ENCODE peak calls at places on chromosomes 3 and 15, in six cellular contexts. W is bronchial epithelial cell, T is neural crest cell, A is PC-3, C is dorsolateral prefrontal cortex, X is uterus. Z is an unnamed sample.

GRCh38 chr3:13343601-13344000 is 76.5 kb downstream of the NUP210 start:
- DNase-seq in W (no peak), X (no peak), C (no peak), T (no peak), A (no peak), Z (no peak)

GRCh38 chr15:33150993-33151392 is 43.5 kb downstream of the FMN1 start:
- DNase-seq in W (no peak), X (no peak), T (no peak), A (no peak), C (no peak), Z (no peak)

GRCh38 chr3:168881804-168882203 is 781.7 kb downstream of the MECOM start:
- DNase-seq in W (no peak), X (no peak), A (peak; percentile 56), C (no peak), T (no peak), Z (no peak)

GRCh38 chr15:69474846-69475455 is 22.3 kb downstream of the RPLP1 start:
- DNase-seq in C (no peak), A (no peak), X (no peak), W (no peak), T (no peak), Z (no peak)

GRCh38 chr3:13280856-13281656 is 139.1 kb downstream of the NUP210 start:
- DNase-seq in A (no peak), T (no peak), X (no peak), C (no peak), W (no peak), Z (no peak)

GRCh38 chr3:165919284-165919683 is 82.1 kb upstream of the BCHE start:
- DNase-seq in T (no peak), X (no peak), C (no peak), A (no peak), W (no peak), Z (no peak)

GRCh38 chr3:185400340-185400667 is 37.4 kb downstream of the MAP3K13 start:
- DNase-seq in X (no peak), W (peak; percentile 85), T (no peak), C (no peak), A (peak; percentile 33), Z (no peak)

GRCh38 chr3:149197669-149198068 is 24.0 kb downstream of the CP start:
- DNase-seq in T (no peak), W (no peak), X (no peak), C (no peak), A (no peak), Z (no peak)

GRCh38 chr3:45226206-45226915 is at the start of gene TMEM158:
- DNase-seq in A (peak; percentile 89), X (peak; percentile 87), W (peak; percentile 50), C (peak; percentile 56), T (peak; percentile 60), Z (peak; percentile 80)

GRCh38 chr3:164030194-164030593 is 1048.1 kb downstream of the SI start:
- DNase-seq in X (no peak), C (no peak), A (no peak), T (no peak), W (peak; percentile 1), Z (no peak)

GRCh38 chr15:101105059-101105851 is 146.6 kb downstream of the CHSY1 start:
- DNase-seq in C (no peak), W (peak; percentile 8), T (no peak), A (peak; percentile 11), X (no peak), Z (no peak)

GRCh38 chr3:149555941-149556340 is 81.4 kb downstream of the TM4SF4 start:
- DNase-seq in W (no peak), X (no peak), T (no peak), A (no peak), C (no peak), Z (no peak)

GRCh38 chr15:74417230-74417629 is 16.5 kb downstream of the SEMA7A start:
- DNase-seq in C (no peak), A (peak; percentile 65), T (no peak), X (no peak), W (no peak), Z (no peak)

GRCh38 chr3:1515842-1516241 is 423.0 kb downstream of the CNTN6 start:
- DNase-seq in A (no peak), W (no peak), T (no peak), X (no peak), C (no peak), Z (no peak)

GRCh38 chr3:13189639-13190375 is 116.6 kb upstream of the IQSEC1 start:
- DNase-seq in W (peak; percentile 39), T (no peak), C (no peak), A (peak; percentile 84), X (no peak), Z (no peak)

GRCh38 chr15:64944961-64945360 is 33.3 kb downstream of the ANKDD1A start:
- DNase-seq in C (no peak), X (no peak), T (no peak), W (no peak), A (no peak), Z (no peak)

GRCh38 chr3:41900265-41900664 is 61.6 kb downstream of the ULK4 start:
- DNase-seq in A (peak; percentile 24), X (no peak), W (peak; percentile 20), T (no peak), C (no peak), Z (no peak)

GRCh38 chr15:49494842-49495241 is 71.8 kb downstream of the FGF7 start:
- DNase-seq in A (peak; percentile 67), W (peak; percentile 52), X (no peak), T (no peak), C (no peak), Z (no peak)

GRCh38 chr15:39509941-39510845 is 70.7 kb upstream of the THBS1 start:
- DNase-seq in W (no peak), A (no peak), T (no peak), X (no peak), C (no peak), Z (no peak)

GRCh38 chr3:8660271-8660731 is 15.7 kb upstream of the SSUH2 start:
- DNase-seq in T (no peak), C (no peak), A (no peak), W (no peak), X (no peak), Z (no peak)
- TF ChIP-seq CTCF in T (no peak), C (no peak), A (no peak), W (no peak), X (no peak), Z (no peak)

DNA sequence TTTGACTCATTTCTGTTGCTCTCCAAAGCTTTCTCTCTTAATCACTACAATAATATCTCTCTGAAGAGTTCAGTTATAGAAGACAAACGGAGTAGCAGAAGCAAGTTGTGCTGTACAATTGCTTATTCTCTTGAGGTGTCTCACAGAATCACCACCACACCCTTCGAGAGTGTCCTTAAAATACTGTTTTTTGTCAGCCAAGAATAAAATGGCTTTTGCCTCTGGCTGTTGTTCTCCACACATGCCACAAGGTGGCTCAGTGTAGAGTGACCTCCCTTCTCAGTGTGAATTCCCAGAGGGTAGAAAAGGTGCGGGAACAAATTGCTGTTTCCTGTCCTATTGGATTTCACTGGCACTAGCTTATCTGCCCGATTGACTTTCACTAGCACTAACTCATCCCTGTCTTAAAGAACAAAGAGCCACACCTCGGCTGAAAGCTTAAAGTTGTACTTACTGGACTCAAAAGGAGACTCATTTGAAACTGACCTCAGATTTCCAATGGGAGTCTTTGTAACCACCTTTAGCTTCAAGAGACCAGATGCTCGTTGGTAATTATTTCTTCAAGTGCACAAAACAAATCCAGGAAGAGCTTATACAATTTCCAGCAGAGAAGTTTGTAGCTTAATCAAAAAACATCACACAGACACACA is 134.3 kb upstream of the SATB1 start:
- DNase-seq in C (no peak), A (peak; percentile 82), T (peak; percentile 30), W (peak; percentile 61), X (no peak), Z (no peak)
- TF ChIP-seq CTCF in C (peak; percentile 49), A (peak; percentile 89), T (peak; percentile 84), W (peak; percentile 79), X (peak; percentile 18), Z (peak; percentile 73)

GRCh38 chr3:24492971-24493551 is 1.6 kb downstream of the THRB start:
- DNase-seq in X (no peak), W (peak; percentile 55), T (no peak), C (no peak), A (peak; percentile 56), Z (no peak)

GRCh38 chr3:24493951-24494615 is 567 bp downstream of the THRB start:
- DNase-seq in X (peak; percentile 63), W (no peak), C (peak; percentile 55), A (peak; percentile 60), T (peak; percentile 16), Z (no peak)

GRCh38 chr3:24495334-24495994 is 814 bp upstream of the THRB start:
- DNase-seq in A (peak; percentile 69), W (no peak), T (peak; percentile 25), C (no peak), X (peak; percentile 36), Z (no peak)

GRCh38 chr3:24496529-24497482 is 2.2 kb upstream of the THRB start:
- DNase-seq in A (peak; percentile 68), T (peak; percentile 47), W (no peak), X (peak; percentile 71), C (peak; percentile 71), Z (no peak)

DNA sequence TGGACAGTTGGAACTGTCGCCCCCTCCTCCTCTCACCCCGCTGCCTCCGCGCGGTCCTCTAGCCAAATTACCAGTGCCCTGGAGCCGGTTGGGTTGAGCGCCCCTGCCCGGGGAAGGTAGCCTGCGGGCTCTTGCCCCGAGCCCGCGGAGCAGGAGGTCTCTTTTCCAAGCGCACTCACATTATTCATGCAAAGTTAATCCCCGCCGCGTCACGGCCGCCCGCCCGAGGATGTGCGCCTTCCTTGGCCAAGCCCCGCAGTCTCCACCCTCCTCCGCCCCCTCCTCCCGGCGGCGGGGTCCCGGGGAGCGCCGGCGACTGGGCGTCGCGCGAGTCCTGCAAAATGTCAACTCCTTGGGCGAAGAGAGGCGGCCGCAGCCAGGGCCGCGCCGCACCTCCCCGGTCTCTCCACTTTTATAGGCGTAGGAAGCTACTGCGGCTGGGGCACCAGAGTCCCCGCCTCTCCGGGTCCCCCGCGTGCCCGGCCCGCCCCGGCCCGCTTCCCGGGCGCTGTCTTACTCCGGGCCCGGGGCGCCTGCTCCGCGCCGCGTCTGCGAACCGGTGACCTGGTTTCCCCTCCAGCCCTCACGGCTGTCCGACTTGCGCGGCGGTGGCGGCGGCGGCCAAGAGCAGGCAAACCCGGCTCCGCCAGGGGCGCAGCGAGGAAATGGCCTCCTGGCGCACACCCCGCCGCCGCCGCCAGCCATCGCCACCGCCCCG is at the start of gene THRB:
- DNase-seq in W (peak; percentile 46), X (peak; percentile 66), C (peak; percentile 63), A (peak; percentile 72), T (peak; percentile 58), Z (peak; percentile 67)
- TF ChIP-seq CTCF in W (peak; percentile 16), X (no peak), C (peak; percentile 42), A (no peak), T (peak; percentile 53), Z (no peak)

DNA sequence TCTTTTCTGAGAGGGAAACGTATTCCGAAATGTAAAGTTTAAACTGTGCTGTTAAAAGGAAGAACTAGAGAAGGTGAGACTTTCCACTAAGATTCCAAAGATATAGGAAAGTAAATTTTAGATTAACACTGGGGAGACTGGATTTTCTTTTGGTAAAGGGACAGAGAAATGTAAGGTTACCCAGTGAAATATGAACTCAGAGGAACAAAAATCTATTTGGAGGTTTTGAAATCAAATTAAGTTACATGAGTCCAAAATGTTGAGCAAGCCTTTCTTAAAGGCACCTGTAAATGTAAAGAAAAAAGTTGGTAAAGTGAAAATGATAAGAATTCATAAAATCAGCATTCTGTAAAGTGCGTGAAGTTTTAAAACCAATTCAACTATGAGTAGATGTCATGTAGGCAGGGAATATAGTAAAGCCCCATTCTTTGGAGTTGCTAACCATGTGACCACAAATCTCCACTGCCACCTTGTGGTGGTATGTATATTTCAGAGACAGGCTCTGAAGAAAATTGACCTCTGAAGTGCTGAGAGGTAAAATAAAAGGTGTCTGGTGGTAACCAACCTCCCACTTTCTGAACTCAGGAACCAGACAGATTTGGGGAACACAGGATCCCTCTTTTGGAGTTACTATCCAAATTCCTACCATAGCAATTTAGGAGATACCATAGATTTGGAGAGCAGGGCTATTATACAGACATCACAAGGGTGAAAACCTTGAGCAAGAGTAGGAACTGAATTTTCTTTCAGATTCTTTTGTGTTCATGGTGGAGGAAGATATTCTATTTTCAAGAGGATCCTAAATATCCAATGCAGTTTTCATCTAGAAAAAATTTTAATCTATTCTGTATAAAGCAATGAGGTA is 215.3 kb downstream of the ROBO2 start:
- DNase-seq in X (no peak), C (no peak), A (peak; percentile 80), T (peak; percentile 50), W (peak; percentile 69), Z (no peak)
- TF ChIP-seq CTCF in X (peak; percentile 60), C (peak; percentile 73), A (peak; percentile 86), T (peak; percentile 86), W (peak; percentile 68), Z (peak; percentile 90)